ENCODE peak calls at places on chromosomes 3 and 15, in four cellular contexts. U is adrenal gland, T is body of pancreas, E is cardiac muscle cell. N is an unnamed sample. For H3K27me3, the result is how much of the 10 kb centered on the place peaks cover.

GRCh38 chr3:117150628-117151027 is 441.0 kb downstream of the TUSC7 start:
- DNase-seq in T (no peak), E (no peak), U (no peak), N (no peak)

GRCh38 chr3:178849220-178849910 is 222.2 kb downstream of the ZMAT3 start:
- DNase-seq in T (no peak), E (no peak), U (no peak), N (no peak)

GRCh38 chr3:196737655-196738054 is 2.0 kb upstream of the PAK2 start:
- DNase-seq in E (no peak), T (no peak), U (no peak), N (no peak)

GRCh38 chr3:180871901-180872300 is 40.6 kb upstream of the FXR1 start:
- DNase-seq in T (no peak), U (no peak), E (peak), N (no peak)

GRCh38 chr3:190131329-190131728 is 10.6 kb upstream of the P3H2 start:
- DNase-seq in T (no peak), U (peak), E (peak), N (no peak)

GRCh38 chr3:151318946-151319345 is 2.3 kb upstream of the GPR87 start:
- DNase-seq in E (no peak), T (no peak), U (no peak), N (no peak)

GRCh38 chr15:57156210-57156887 is 220.0 kb upstream of the CGNL1 start:
- DNase-seq in E (peak), T (no peak), U (no peak), N (peak)

GRCh38 chr15:33963831-33964664 is 4.2 kb upstream of the CHRM5 start:
- DNase-seq in T (no peak), U (no peak), E (peak), N (no peak)

GRCh38 chr3:50639055-50639494 is 22.1 kb downstream of the MAPKAPK3 start:
- DNase-seq in U (no peak), E (peak), T (no peak), N (no peak)

GRCh38 chr15:68310811-68311463 is 33.4 kb downstream of the FEM1B start:
- DNase-seq in U (no peak), E (no peak), T (peak), N (no peak)

DNA sequence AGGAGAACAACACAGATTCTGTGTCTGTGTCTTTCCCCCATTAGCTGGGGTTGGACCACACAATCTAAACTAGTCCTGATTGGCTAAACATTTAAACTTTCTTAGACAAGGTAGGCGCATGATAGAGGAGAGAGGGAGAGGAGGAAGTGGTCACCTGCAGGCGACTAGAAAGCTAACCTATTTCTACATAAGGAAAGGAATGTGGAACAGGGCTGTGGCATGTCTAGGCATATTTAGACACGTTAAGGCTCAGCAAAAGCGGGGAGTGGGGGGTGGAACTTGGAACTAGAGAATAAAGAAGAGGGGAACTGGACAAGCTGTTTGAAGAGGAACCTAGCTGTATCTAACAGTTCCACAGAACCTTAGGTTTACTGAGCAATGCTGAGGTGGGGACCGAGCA is 12.8 kb downstream of the LRRC28 start:
- DNase-seq in E (no peak), U (no peak), T (no peak), N (no peak)
- H3K4me3 ChIP-seq in E (no peak), U (no peak), T (no peak), N (no peak)

DNA sequence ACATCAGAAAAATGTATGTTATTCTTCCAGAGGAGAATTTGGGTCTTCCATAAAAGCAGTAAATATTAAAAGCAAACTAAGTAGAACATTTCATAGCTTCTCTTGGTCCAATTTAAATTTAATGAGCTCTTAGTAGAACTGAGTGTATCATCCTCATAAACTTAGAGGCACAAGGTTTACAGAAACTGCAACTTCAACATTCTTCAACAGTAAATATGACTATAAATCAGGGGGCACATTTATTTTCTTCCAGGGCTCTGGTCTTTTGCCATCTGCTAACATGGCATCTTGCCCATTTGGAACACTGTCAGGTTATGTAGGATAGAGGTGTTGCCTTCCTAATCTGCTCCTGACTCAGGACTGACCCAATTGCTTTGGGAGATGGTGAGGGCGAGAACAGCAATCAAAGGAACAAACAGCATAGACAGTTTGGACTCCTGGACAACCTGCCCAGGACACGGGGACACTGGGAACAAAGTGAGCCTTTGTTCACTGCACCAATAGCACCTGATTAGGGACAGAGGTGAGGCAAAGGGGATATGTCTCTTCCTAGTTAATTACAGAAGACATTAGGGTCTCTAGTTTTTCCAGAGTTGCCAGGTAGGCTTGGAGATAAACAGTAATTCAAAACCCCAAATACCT is 610.2 kb upstream of the ROBO2 start:
- DNase-seq in E (no peak), T (no peak), U (no peak), N (no peak)
- H3K27me3 ChIP-seq in E (under half), T (under half), U (under half), N (under half)

DNA sequence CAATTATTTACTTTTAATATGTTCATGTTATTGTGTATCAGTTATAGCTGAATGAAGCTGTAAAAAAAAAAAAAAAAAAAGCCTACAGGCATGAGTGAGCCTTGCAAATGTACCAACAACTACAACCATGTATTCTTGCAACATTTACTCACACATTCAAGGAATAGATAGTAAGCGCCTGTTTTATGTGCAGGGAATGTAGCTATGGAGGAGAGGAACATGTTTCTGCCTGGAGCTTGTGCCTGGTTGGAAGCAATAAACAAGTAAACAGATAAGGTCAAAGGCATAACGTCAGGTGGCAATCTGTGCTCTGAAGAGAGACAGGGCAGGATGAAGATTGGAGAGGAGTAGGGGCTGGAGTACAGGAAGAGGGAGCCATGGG is 111.2 kb downstream of the DNAJB8 start:
- DNase-seq in U (no peak), T (no peak), E (no peak), N (no peak)
- H3K27ac ChIP-seq in U (no peak), T (peak), E (no peak), N (no peak)

GRCh38 chr3:12405432-12406272 is 78.6 kb upstream of the TSEN2 start:
- DNase-seq in U (peak), E (peak), T (peak), N (peak)
- H3K4me3 ChIP-seq in U (no peak), E (no peak), T (no peak), N (no peak)

DNA sequence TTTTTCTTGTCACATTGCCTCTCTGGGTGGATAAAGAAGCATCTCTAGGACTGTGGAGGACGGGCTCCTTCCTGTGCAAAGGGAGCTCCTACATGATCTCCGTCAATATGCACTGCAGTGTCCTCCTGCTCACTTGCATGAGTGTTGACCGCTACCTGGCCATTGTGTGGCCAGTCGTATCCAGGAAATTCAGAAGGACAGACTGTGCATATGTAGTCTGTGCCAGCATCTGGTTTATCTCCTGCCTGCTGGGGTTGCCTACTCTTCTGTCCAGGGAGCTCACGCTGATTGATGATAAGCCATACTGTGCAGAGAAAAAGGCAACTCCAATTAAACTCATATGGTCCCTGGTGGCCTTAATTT is 478 bp downstream of the GPR15 start:
- DNase-seq in U (no peak), E (no peak), T (no peak), N (no peak)
- H3K27me3 ChIP-seq in U (under half), E (under half), T (under half), N (under half)

GRCh38 chr3:103136621-103137020 is 701.8 kb downstream of the ZPLD1 start:
- DNase-seq in T (no peak), E (no peak), U (no peak), N (no peak)

GRCh38 chr3:103134023-103134724 is 699.4 kb downstream of the ZPLD1 start:
- DNase-seq in T (no peak), U (no peak), E (no peak), N (no peak)

DNA sequence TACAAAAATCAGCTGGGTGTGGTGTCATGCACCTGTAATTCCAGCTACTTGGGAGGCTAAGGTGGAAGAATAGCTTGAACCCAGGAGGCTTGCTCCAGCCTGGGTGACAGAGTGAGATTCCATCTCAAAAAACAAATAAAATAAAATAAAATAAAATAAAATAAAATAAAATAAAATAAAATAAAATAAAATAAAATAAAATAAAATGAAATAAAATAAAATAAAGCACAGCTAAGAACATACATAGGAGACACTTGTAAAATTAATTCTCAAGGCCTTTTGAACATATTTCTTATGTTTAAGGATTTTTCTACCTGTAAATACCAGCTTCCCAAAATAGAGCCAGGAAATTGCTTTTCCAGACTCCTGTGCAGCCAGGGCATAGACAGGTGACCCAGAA is 703.0 kb downstream of the ZPLD1 start:
- DNase-seq in U (no peak), T (no peak), E (no peak), N (no peak)
- H3K27ac ChIP-seq in U (no peak), T (no peak), E (no peak), N (no peak)

DNA sequence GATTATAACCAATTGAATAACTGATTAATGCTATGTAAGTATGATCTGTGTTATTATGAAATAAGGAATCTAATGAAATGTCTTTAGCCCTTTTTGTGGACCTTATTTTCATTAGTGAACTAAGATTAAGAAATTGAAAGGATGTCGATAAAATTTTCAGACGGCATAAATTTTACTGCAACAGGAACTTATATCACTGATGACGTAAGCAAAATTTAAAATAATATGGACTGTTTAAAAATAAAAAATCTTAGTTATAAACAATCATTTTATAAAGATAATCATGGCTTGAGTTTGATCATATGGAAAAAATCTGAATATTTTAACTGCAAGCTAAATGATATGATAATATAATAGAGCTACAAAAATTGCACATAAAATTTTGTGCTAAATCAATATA is 112.7 kb downstream of the SPATA16 start:
- DNase-seq in E (no peak), U (no peak), T (no peak), N (no peak)
- H3K4me3 ChIP-seq in E (no peak), U (no peak), T (no peak), N (no peak)

GRCh38 chr15:60585743-60586708 is 107.1 kb upstream of the ICE2 start:
- DNase-seq in E (peak), U (peak), T (peak), N (no peak)

GRCh38 chr15:60583946-60584345 is 105.0 kb upstream of the ICE2 start:
- DNase-seq in T (no peak), E (no peak), U (no peak), N (no peak)

GRCh38 chr15:60583194-60583593 is 104.3 kb upstream of the ICE2 start:
- DNase-seq in T (no peak), E (no peak), U (peak), N (no peak)

GRCh38 chr15:60582370-60583036 is 103.6 kb upstream of the ICE2 start:
- DNase-seq in T (no peak), E (peak), U (peak), N (no peak)

GRCh38 chr15:60584355-60585023 is 105.5 kb upstream of the ICE2 start:
- DNase-seq in T (no peak), U (no peak), E (no peak), N (no peak)
- H3K27me3 ChIP-seq in T (under half), U (under half), E (under half), N (under half)

GRCh38 chr3:119702530-119703527 is at the start of gene CFAP91:
- DNase-seq in T (peak), U (peak), E (peak), N (peak)
- H3K27ac ChIP-seq in T (peak), U (peak), E (no peak), N (no peak)

GRCh38 chr3:187777331-187778046 is 32.2 kb upstream of the BCL6 start:
- DNase-seq in T (peak), U (no peak), E (no peak), N (no peak)

GRCh38 chr3:187775549-187775948 is 30.3 kb upstream of the BCL6 start:
- DNase-seq in U (no peak), E (no peak), T (no peak), N (no peak)

GRCh38 chr3:187770224-187770623 is 25.0 kb upstream of the BCL6 start:
- DNase-seq in U (no peak), T (no peak), E (no peak), N (no peak)

GRCh38 chr3:187773233-187773962 is 28.1 kb upstream of the BCL6 start:
- DNase-seq in E (no peak), U (no peak), T (peak), N (no peak)

GRCh38 chr3:187773963-187774789 is 28.9 kb upstream of the BCL6 start:
- DNase-seq in E (no peak), T (peak), U (peak), N (no peak)
- H3K4me3 ChIP-seq in E (no peak), T (no peak), U (no peak), N (no peak)